ENCODE peak calls at places on chromosome 3, in four cellular contexts. R is fibroblast of mammary gland, E is sigmoid colon, Q is cardiac fibroblast. T is an unnamed sample.

GRCh38 chr3:31968391-31968926 is 12.6 kb downstream of the OSBPL10 start:
- DNase-seq in E (no peak), Q (peak), R (peak), T (peak)

GRCh38 chr3:145678401-145678800 is 482.6 kb downstream of the PLOD2 start:
- DNase-seq in R (peak), E (no peak), Q (peak), T (peak)

GRCh38 chr3:52451237-52452083 is 2.4 kb downstream of the TNNC1 start:
- DNase-seq in E (no peak), Q (no peak), R (no peak), T (no peak)

GRCh38 chr3:52345521-52346110 is 29.5 kb downstream of the DNAH1 start:
- DNase-seq in Q (peak), R (peak), E (no peak), T (no peak)

GRCh38 chr3:65658398-65658797 is 380.3 kb downstream of the MAGI1 start:
- DNase-seq in E (no peak), Q (no peak), R (no peak), T (no peak)

GRCh38 chr3:29335438-29335837 is 54.6 kb downstream of the RBMS3 start:
- DNase-seq in R (peak), E (peak), Q (peak), T (peak)

GRCh38 chr3:160564205-160564922 is 1.0 kb downstream of the KPNA4 start:
- DNase-seq in Q (no peak), R (no peak), E (no peak), T (peak)

GRCh38 chr3:100740207-100740606 is 30.9 kb downstream of the TFG start:
- DNase-seq in E (no peak), R (peak), Q (no peak), T (no peak)

GRCh38 chr3:45881031-45882022 is 5.0 kb upstream of the CCR9 start:
- DNase-seq in Q (peak), R (peak), E (no peak), T (peak)

GRCh38 chr3:191020730-191021405 is 158.4 kb upstream of the GMNC start:
- DNase-seq in R (no peak), E (no peak), Q (no peak), T (peak)

DNA sequence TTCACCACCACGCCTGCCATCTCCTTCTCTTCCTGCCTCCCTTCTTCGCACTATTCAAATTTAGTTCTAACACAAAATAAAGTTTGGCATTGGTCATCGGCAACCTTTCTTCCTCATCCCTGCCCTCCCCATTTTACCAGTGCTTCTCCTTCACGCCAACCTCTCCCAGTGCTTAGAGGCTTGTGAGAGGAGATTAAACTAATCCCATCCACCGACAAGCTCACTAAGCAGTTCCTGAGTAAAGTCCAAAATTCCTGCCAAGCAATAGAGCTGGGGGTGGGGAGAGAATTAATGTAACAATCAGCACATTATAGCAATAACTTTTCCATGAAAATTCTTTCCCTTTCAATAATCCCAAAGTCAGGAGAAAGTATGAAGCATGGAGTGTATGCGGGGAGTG is 157.4 kb upstream of the GMNC start:
- DNase-seq in R (no peak), Q (no peak), E (no peak), T (no peak)
- TF ChIP-seq CTCF in R (no peak), Q (no peak), E (no peak), T (no peak)

GRCh38 chr3:43180027-43180426 is 74.1 kb upstream of the POMGNT2 start:
- DNase-seq in Q (peak), E (no peak), R (peak), T (peak)
- H3K4me3 ChIP-seq in Q (no peak), E (no peak), R (no peak), T (no peak)

DNA sequence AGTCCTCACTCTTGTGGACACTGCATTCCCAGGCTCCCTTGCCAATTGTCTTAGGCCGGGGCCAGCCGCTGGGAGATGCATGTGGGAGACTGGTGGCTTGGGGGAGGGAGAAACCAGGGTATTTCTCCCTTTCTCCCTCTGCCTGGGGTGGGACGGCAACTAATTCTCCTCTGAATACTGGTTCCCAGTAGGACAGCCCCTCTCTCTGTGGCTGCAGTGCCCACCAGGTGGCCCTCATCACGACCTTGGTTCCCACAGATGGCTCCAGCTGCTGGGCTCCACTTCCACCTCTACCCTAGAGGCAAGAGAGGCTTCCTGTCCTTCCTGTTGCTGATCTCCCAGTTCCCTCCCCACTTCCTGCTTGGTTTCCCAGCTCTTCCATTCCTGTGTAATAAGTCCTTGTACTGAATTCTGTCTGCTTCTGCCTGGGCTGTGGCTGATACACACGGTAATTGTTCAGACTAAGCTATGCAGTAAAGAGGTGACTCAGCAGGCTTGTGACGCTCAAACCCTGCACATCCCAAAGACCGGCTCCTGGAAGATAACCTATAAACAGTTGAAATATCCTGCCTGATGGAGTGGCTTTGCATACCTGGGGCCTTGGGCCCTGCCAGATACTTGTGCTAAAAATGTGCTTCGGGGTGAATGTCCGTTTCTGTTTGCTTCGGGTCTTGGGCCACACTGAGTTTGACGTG is 20.4 kb upstream of the COPG1 start:
- DNase-seq in Q (peak), E (no peak), R (peak), T (peak)
- TF ChIP-seq CTCF in Q (no peak), E (no peak), R (no peak), T (no peak)

GRCh38 chr3:195892105-195892354 is 16.3 kb downstream of the TNK2 start:
- DNase-seq in R (no peak), Q (no peak), E (no peak), T (no peak)
- H3K4me3 ChIP-seq in R (no peak), Q (peak), E (peak), T (peak)

DNA sequence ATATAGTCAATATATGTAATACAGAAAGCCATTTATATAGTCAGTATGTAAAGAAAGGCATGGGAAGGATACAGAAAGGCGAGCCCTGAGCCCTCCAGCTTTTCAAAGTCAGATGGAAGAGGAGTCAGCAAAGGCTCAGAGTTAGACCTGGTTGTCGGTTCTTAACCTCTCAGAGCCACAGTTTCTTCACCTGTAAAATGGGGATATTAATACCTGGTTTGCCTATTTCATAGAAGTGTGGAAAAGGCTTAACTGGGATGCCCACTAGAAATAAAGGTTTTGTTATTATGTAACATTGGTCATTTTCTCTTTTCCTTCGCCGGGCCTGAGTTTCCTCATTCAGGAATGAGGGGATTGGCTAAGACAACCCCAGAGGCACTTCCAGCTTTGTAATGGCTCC is 2.3 kb downstream of the CRELD1 start:
- DNase-seq in R (no peak), Q (no peak), E (no peak), T (no peak)
- TF ChIP-seq CTCF in R (no peak), Q (no peak), E (no peak), T (no peak)

DNA sequence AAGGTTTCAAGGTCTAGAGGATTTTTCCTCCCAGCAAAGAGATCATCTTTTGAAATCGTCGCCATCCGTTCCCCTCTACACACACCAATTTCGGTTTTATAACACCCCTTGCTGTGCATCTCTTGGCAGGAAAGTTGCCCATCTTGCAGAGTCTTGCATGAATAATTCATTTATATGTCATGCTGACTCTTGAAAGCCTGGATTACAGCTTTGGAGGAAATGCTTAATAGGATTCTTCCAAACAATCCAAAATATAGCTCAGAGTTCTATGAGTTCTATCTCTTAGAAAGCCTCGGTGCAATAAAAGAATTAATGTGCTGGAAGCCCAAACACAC is 262.8 kb downstream of the CHL1 start:
- DNase-seq in R (no peak), E (no peak), Q (no peak), T (no peak)
- H3K4me3 ChIP-seq in R (no peak), E (no peak), Q (no peak), T (no peak)

DNA sequence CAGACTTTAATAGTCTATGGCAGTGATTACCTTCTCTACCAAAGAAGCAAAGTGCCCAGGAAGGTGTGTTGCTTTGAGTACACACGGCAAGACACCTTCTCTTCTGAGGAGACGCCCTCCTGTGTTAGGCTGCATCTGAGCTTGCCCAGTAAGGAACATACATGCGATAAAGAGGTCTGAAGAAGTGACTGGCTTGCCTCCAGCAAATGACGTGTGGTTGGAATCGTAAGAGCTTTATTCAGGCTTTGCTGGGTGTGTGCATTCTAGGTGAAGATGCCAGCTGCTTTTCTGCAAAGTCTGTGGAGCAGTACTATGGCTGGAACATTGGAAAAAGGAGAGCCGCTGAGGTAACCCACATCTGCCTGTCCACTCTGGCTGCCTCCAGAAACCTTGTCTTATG is 22.4 kb downstream of the MAP6D1 start:
- DNase-seq in E (no peak), Q (peak), R (peak), T (no peak)
- TF ChIP-seq CTCF in E (no peak), Q (no peak), R (no peak), T (no peak)

GRCh38 chr3:9791790-9792404 is 376 bp downstream of the TADA3 start:
- DNase-seq in Q (no peak), R (no peak), E (no peak), T (no peak)

GRCh38 chr3:9795212-9795611 is 2.3 kb downstream of the ARPC4 start:
- DNase-seq in R (no peak), E (no peak), Q (no peak), T (no peak)

GRCh38 chr3:9792405-9793160 is at the start of the genes ARPC4 and TADA3:
- DNase-seq in Q (peak), E (peak), R (peak), T (peak)

GRCh38 chr3:9793161-9793781 is 389 bp downstream of the ARPC4 start:
- DNase-seq in R (peak), Q (peak), E (no peak), T (peak)

DNA sequence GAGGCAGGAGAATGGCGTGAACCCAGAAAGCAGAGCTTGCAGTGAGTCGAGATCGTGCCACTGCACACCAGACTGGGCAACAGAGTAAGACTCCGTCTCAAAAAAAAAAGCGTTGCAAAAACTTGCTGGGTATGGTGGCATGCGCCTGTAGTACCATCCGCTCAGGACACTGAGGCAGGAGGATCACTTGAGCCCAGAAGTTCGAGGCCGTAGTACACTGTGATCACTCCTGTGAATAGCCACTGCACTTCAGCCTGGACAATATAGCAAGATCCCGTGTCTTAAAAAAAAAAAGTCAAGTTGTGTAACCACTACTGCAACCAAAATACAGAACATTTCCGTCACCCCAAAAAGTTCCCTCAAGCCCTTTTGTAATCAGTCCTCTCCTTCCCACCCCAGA is 1.5 kb downstream of the ARPC4 start:
- DNase-seq in Q (no peak), R (no peak), E (no peak), T (no peak)
- H3K4me3 ChIP-seq in Q (no peak), R (no peak), E (no peak), T (no peak)